ENCODE peak calls at places on chromosomes 7 and 10, in five cellular contexts. K, P, C, V and Z are unnamed samples. For H3K36me3, the result is how much of the 10 kb centered on the place peaks cover.

GRCh38 chr7:100401811-100402210 is 26.7 kb downstream of the ZCWPW1 start:
- DNase-seq in P (no peak), V (no peak), C (no peak), K (no peak), Z (no peak)

GRCh38 chr10:125442856-125443540 is 240.0 kb downstream of the TEX36 start:
- DNase-seq in P (no peak), V (no peak), C (no peak), K (no peak), Z (no peak)

GRCh38 chr10:131742371-131743000 is 158.3 kb upstream of the PPP2R2D start:
- DNase-seq in V (no peak), P (peak), C (no peak), K (no peak), Z (no peak)

GRCh38 chr10:21702633-21703111 is 168.6 kb downstream of the MLLT10 start:
- DNase-seq in C (no peak), K (no peak), V (no peak), P (no peak), Z (no peak)

GRCh38 chr10:44577533-44577932 is 192.6 kb upstream of the CXCL12 start:
- DNase-seq in C (no peak), K (no peak), V (no peak), P (no peak), Z (no peak)

GRCh38 chr7:100947792-100948191 is 1.5 kb upstream of the MUC3A start:
- DNase-seq in K (no peak), C (no peak), P (no peak), V (no peak), Z (no peak)

GRCh38 chr7:7219216-7219615 is 36.9 kb downstream of the C1GALT1 start:
- DNase-seq in C (no peak), P (no peak), K (no peak), V (no peak), Z (no peak)

GRCh38 chr7:54542920-54543539 is 855 bp downstream of the VSTM2A start:
- DNase-seq in P (no peak), K (peak), C (no peak), V (no peak), Z (no peak)

GRCh38 chr7:128172151-128172550 is 68.9 kb upstream of the LEP start:
- DNase-seq in C (no peak), K (peak), P (no peak), V (no peak), Z (peak)

GRCh38 chr10:74586088-74586585 is 240.3 kb upstream of the KAT6B start:
- DNase-seq in V (peak), K (no peak), C (peak), P (no peak), Z (peak)

GRCh38 chr7:140475747-140476333 is 3.5 kb downstream of the MKRN1 start:
- DNase-seq in C (peak), K (peak), P (peak), V (peak), Z (peak)

GRCh38 chr7:125316451-125316850 is 386.8 kb upstream of the POT1 start:
- DNase-seq in P (peak), V (no peak), K (peak), C (no peak), Z (no peak)

GRCh38 chr7:9507281-9507680 is 1073.9 kb downstream of the NXPH1 start:
- DNase-seq in C (no peak), P (no peak), K (no peak), V (no peak), Z (no peak)

GRCh38 chr7:1569016-1569415 is 816 bp downstream of the PSMG3 start:
- DNase-seq in P (no peak), K (no peak), C (no peak), V (no peak), Z (peak)

GRCh38 chr10:114337510-114338462 is 66.5 kb downstream of the AFAP1L2 start:
- DNase-seq in C (peak), V (no peak), K (peak), P (no peak), Z (no peak)

GRCh38 chr7:144817001-144817400 is 18.9 kb downstream of the TPK1 start:
- DNase-seq in V (no peak), P (no peak), C (no peak), K (no peak), Z (no peak)

GRCh38 chr7:42170724-42171123 is 66.3 kb downstream of the GLI3 start:
- DNase-seq in V (no peak), K (no peak), P (no peak), C (no peak), Z (no peak)

GRCh38 chr10:74919671-74920070 is 93.3 kb downstream of the KAT6B start:
- DNase-seq in P (no peak), K (no peak), C (no peak), V (no peak), Z (no peak)

GRCh38 chr7:41298343-41298875 is 404.5 kb downstream of the INHBA start:
- DNase-seq in P (no peak), K (no peak), V (no peak), C (no peak), Z (no peak)

GRCh38 chr7:32941181-32941995 is 15.9 kb upstream of the FKBP9 start:
- DNase-seq in C (no peak), V (no peak), K (peak), P (no peak), Z (peak)

GRCh38 chr7:104035351-104035750 is 45.9 kb upstream of the RELN start:
- DNase-seq in P (no peak), C (no peak), K (no peak), V (no peak), Z (no peak)

GRCh38 chr7:46218461-46219202 is 297.6 kb upstream of the IGFBP3 start:
- DNase-seq in P (no peak), C (no peak), V (no peak), K (no peak), Z (no peak)

GRCh38 chr7:98745722-98746318 is 124.0 kb downstream of the TMEM130 start:
- DNase-seq in P (peak), K (peak), C (peak), V (peak), Z (peak)

GRCh38 chr10:49633327-49634045 is 19.6 kb downstream of the CHAT start:
- DNase-seq in C (no peak), P (no peak), K (no peak), V (no peak), Z (no peak)

GRCh38 chr7:138875794-138876193 is 77.8 kb upstream of the ATP6V0A4 start:
- DNase-seq in V (peak), P (no peak), K (no peak), C (no peak), Z (peak)

GRCh38 chr7:80450621-80451308 is 61.1 kb downstream of the GNAT3 start:
- DNase-seq in V (no peak), K (no peak), P (no peak), C (no peak), Z (peak)

GRCh38 chr7:45202618-45203017 is 45.0 kb downstream of the RAMP3 start:
- DNase-seq in P (no peak), V (no peak), K (peak), C (no peak), Z (no peak)

GRCh38 chr7:46191776-46192175 is 270.7 kb upstream of the IGFBP3 start:
- DNase-seq in V (no peak), C (no peak), P (no peak), K (no peak), Z (no peak)

GRCh38 chr7:30005511-30005910 is 15.9 kb upstream of the SCRN1 start:
- DNase-seq in C (no peak), V (no peak), P (no peak), K (peak), Z (no peak)

GRCh38 chr10:125123363-125124113 is 36.8 kb downstream of the CTBP2 start:
- DNase-seq in C (peak), V (no peak), K (peak), P (peak), Z (peak)

GRCh38 chr10:56319386-56319785 is 41.7 kb downstream of the ZWINT start:
- DNase-seq in V (no peak), C (no peak), P (no peak), K (no peak), Z (no peak)

GRCh38 chr7:21504021-21504420 is 38.8 kb upstream of the DNAH11 start:
- DNase-seq in P (no peak), K (no peak), V (no peak), C (peak), Z (peak)
- H3K36me3 ChIP-seq in P (under half), K (under half), V (under half), C (under half), Z (under half)

GRCh38 chr10:101672536-101672935 is 22.4 kb downstream of the FBXW4 start:
- DNase-seq in K (no peak), V (no peak), P (peak), C (no peak), Z (no peak)
- H3K36me3 ChIP-seq in K (under half), V (under half), P (half or more), C (under half), Z (under half)

GRCh38 chr7:5598769-5599371 is 175.2 kb upstream of the TNRC18 start:
- DNase-seq in C (no peak), V (no peak), P (no peak), K (peak), Z (no peak)

GRCh38 chr7:5599543-5600200 is 176.0 kb upstream of the TNRC18 start:
- DNase-seq in C (no peak), P (no peak), K (peak), V (no peak), Z (no peak)

GRCh38 chr7:5603193-5604140 is 178.0 kb downstream of the RNF216 start:
- DNase-seq in V (no peak), P (no peak), K (no peak), C (no peak), Z (no peak)

GRCh38 chr7:5606235-5606634 is 175.2 kb downstream of the RNF216 start:
- DNase-seq in K (peak), P (no peak), V (no peak), C (no peak), Z (no peak)

DNA sequence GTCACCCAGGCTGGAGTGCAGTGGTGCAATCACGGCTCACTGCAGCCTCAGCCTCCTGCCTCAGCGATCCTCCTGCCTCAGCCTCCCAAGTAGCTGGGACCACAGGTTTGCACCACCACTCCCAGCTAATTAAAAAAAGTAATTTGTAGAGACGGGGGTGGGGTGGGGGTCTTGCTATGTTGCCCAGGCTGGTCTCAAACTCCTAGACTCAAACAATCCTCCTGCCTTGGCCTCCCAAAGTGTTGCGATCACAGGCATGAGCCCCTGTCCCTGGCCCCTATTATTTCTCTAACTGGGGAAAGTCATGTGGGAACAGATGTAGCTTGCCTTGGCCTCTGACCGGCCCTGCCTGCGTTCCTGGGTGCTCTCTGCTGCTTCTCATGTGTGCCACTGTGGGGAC is 178.7 kb downstream of the RNF216 start:
- DNase-seq in C (no peak), V (no peak), P (no peak), K (no peak), Z (no peak)
- H3K36me3 ChIP-seq in C (under half), V (under half), P (under half), K (under half), Z (under half)

GRCh38 chr10:79387974-79388850 is 40.9 kb downstream of the PPIF start:
- DNase-seq in K (peak), P (peak), V (no peak), C (peak), Z (no peak)
- H3K36me3 ChIP-seq in K (under half), P (under half), V (under half), C (under half), Z (under half)